ENCODE peak calls at places on chromosomes 12 and 14, in four cellular contexts. D is SK-N-DZ; M is kidney; Q is activated CD8-positive, alpha-beta T cell treated with anti-CD3 and anti-CD28 coated beads, Interleukin-2, amount 10 ng/mL, durations not matched to agents 7 days and 5 days. A is an unnamed sample.

GRCh38 chr12:119615518-119616475 is 22.2 kb downstream of the TMEM233 start:
- DNase-seq in Q (no peak), D (no peak), M (no peak), A (no peak)

GRCh38 chr12:93567174-93567573 is 5.3 kb upstream of the SOCS2 start:
- DNase-seq in M (no peak), Q (no peak), D (no peak), A (no peak)

GRCh38 chr12:6336079-6336858 is 5.6 kb downstream of the TNFRSF1A start:
- DNase-seq in D (peak; percentile 97), Q (peak; percentile 86), M (peak; percentile 99), A (peak; percentile 96)

GRCh38 chr12:88958961-88959360 is 378.7 kb upstream of the KITLG start:
- DNase-seq in M (no peak), Q (no peak), D (no peak), A (no peak)

GRCh38 chr14:81366884-81367283 is 33.2 kb downstream of the STON2 start:
- DNase-seq in M (no peak), Q (no peak), D (no peak), A (no peak)

GRCh38 chr12:131943389-131943788 is 6.4 kb upstream of the EP400 start:
- DNase-seq in Q (no peak), D (no peak), M (peak; percentile 48), A (peak; percentile 26)

GRCh38 chr14:61573748-61574513 is 121.4 kb upstream of the HIF1A start:
- DNase-seq in D (no peak), M (no peak), Q (no peak), A (no peak)

GRCh38 chr14:91349481-91350074 is 68.0 kb downstream of the CCDC88C start:
- DNase-seq in D (no peak), Q (peak; percentile 61), M (no peak), A (no peak)

GRCh38 chr12:60257063-60257462 is 661.2 kb downstream of the SLC16A7 start:
- DNase-seq in M (no peak), Q (no peak), D (peak; percentile 17), A (no peak)

GRCh38 chr12:93167841-93168492 is 209.8 kb upstream of the NUDT4 start:
- DNase-seq in M (no peak), D (no peak), Q (no peak), A (no peak)

GRCh38 chr12:51028811-51029146 is 2.6 kb upstream of the SLC11A2 start:
- DNase-seq in M (no peak), Q (no peak), D (no peak), A (no peak)

GRCh38 chr14:92976268-92976667 is 53.3 kb downstream of the CHGA start:
- DNase-seq in Q (no peak), M (no peak), D (no peak), A (no peak)

GRCh38 chr12:57476162-57476992 is 3.3 kb downstream of the ARHGAP9 start:
- DNase-seq in D (no peak), Q (peak; percentile 79), M (peak; percentile 78), A (peak; percentile 77)

GRCh38 chr14:96304956-96305355 is 48.9 kb downstream of the BDKRB1 start:
- DNase-seq in D (no peak), Q (no peak), M (no peak), A (no peak)

GRCh38 chr12:98238513-98238912 is 276.9 kb upstream of the TMPO start:
- DNase-seq in M (no peak), D (no peak), Q (no peak), A (no peak)

GRCh38 chr14:95231966-95232365 is 74.6 kb upstream of the DICER1 start:
- DNase-seq in M (no peak), D (no peak), Q (no peak), A (no peak)

GRCh38 chr12:107125833-107126232 is 32.5 kb upstream of the CRY1 start:
- DNase-seq in Q (no peak), D (no peak), M (no peak), A (no peak)

GRCh38 chr12:121668750-121669524 is 517 bp downstream of the MORN3 start:
- DNase-seq in D (peak; percentile 85), M (no peak), Q (peak; percentile 63), A (no peak)

GRCh38 chr12:27236498-27236897 is 7.6 kb upstream of the STK38L start:
- DNase-seq in D (no peak), Q (no peak), M (no peak), A (no peak)

GRCh38 chr12:98725481-98726247 is 80.6 kb downstream of the APAF1 start:
- DNase-seq in Q (peak; percentile 67), D (no peak), M (no peak), A (no peak)

GRCh38 chr12:20946732-20947131 is 136.2 kb downstream of the SLCO1B3 start:
- DNase-seq in D (peak; percentile 29), Q (peak; percentile 27), M (no peak), A (no peak)

GRCh38 chr12:121673013-121673441 is 3.6 kb upstream of the MORN3 start:
- DNase-seq in Q (no peak), D (no peak), M (peak; percentile 78), A (no peak)

GRCh38 chr12:110639336-110640178 is 25.6 kb downstream of the TCTN1 start:
- DNase-seq in D (no peak), Q (no peak), M (no peak), A (no peak)

GRCh38 chr12:109771746-109772621 is 58.4 kb downstream of the FAM222A start:
- DNase-seq in M (peak; percentile 43), Q (no peak), D (no peak), A (peak; percentile 24)

GRCh38 chr14:58073516-58073915 is 78.5 kb downstream of the ARMH4 start:
- DNase-seq in Q (no peak), M (no peak), D (no peak), A (no peak)

GRCh38 chr12:125892276-125892675 is 827.0 kb downstream of the AACS start:
- DNase-seq in Q (no peak), D (no peak), M (no peak), A (no peak)

GRCh38 chr14:104659764-104660523 is 29.5 kb upstream of the INF2 start:
- DNase-seq in M (no peak), D (no peak), Q (no peak), A (no peak)

GRCh38 chr14:99790978-99791376 is 2.2 kb upstream of the EML1 start:
- DNase-seq in Q (no peak), D (no peak), M (no peak), A (peak; percentile 68)

GRCh38 chr12:98420403-98420800 is 95.0 kb upstream of the TMPO start:
- DNase-seq in D (no peak), M (no peak), Q (no peak), A (no peak)

GRCh38 chr12:68557011-68557715 is 53.5 kb upstream of the RAP1B start:
- DNase-seq in Q (no peak), D (no peak), M (no peak), A (no peak)

GRCh38 chr14:74579447-74580274 is 32.4 kb downstream of the LTBP2 start:
- DNase-seq in Q (peak; percentile 38), M (no peak), D (no peak), A (no peak)

GRCh38 chr12:112664569-112664968 is 127.0 kb upstream of the RPH3A start:
- DNase-seq in D (no peak), M (no peak), Q (peak; percentile 50), A (no peak)

GRCh38 chr12:23767834-23768233 is 181.6 kb downstream of the SOX5 start:
- DNase-seq in Q (no peak), D (no peak), M (no peak), A (no peak)

A was measured in lower lobe of right lung.